ENCODE peak calls at places on chromosome 11, in six cellular contexts. One of them, this sample, is unnamed.
A peak's percentile ranks its signal among the peaks of the same experiment; 100 is the strongest.

GRCh38 chr11:11243258-11243789 is 109.7 kb downstream of the CSNK2A3 start:
- DNase-seq in heart right ventricle: no peak
- DNase-seq in BJ: no peak
- DNase-seq in GM20000: no peak
- DNase-seq in AG10803: no peak
- DNase-seq in GM12865: no peak
- DNase-seq in this sample: no peak

GRCh38 chr11:111303476-111303875 is 5.1 kb downstream of the POU2AF3 start:
- DNase-seq in heart right ventricle: no peak
- DNase-seq in BJ: no peak
- DNase-seq in GM20000: no peak
- DNase-seq in AG10803: no peak
- DNase-seq in GM12865: no peak
- DNase-seq in this sample: no peak

GRCh38 chr11:31802990-31803812 is 7.9 kb downstream of the PAX6 start:
- DNase-seq in heart right ventricle: no peak
- DNase-seq in BJ: no peak
- DNase-seq in GM20000: peak; percentile 56
- DNase-seq in AG10803: no peak
- DNase-seq in GM12865: peak; percentile 32
- DNase-seq in this sample: peak; percentile 42

GRCh38 chr11:13140028-13140870 is 131.1 kb downstream of the RASSF10 start:
- DNase-seq in heart right ventricle: no peak
- DNase-seq in BJ: no peak
- DNase-seq in GM20000: peak; percentile 21
- DNase-seq in AG10803: peak; percentile 64
- DNase-seq in GM12865: peak; percentile 63
- DNase-seq in this sample: no peak

GRCh38 chr11:118012083-118012669 is 26.0 kb downstream of the IL10RA start:
- DNase-seq in heart right ventricle: no peak
- DNase-seq in BJ: no peak
- DNase-seq in GM20000: no peak
- DNase-seq in AG10803: no peak
- DNase-seq in GM12865: peak; percentile 68
- DNase-seq in this sample: no peak

GRCh38 chr11:17743808-17744119 is 9.2 kb downstream of the KCNC1 start:
- DNase-seq in heart right ventricle: no peak
- DNase-seq in BJ: no peak
- DNase-seq in GM20000: no peak
- DNase-seq in AG10803: no peak
- DNase-seq in GM12865: no peak
- DNase-seq in this sample: no peak

GRCh38 chr11:47453365-47453764 is 4.4 kb upstream of the RAPSN start:
- DNase-seq in heart right ventricle: no peak
- DNase-seq in BJ: no peak
- DNase-seq in GM20000: no peak
- DNase-seq in AG10803: no peak
- DNase-seq in GM12865: no peak
- DNase-seq in this sample: no peak

GRCh38 chr11:46278387-46279173 is 1.1 kb downstream of the CREB3L1 start:
- DNase-seq in heart right ventricle: peak; percentile 49
- DNase-seq in BJ: no peak
- DNase-seq in GM20000: peak; percentile 75
- DNase-seq in AG10803: peak; percentile 60
- DNase-seq in GM12865: peak; percentile 34
- DNase-seq in this sample: peak; percentile 70

GRCh38 chr11:115942043-115942442 is 437.8 kb upstream of the CADM1 start:
- DNase-seq in heart right ventricle: no peak
- DNase-seq in BJ: no peak
- DNase-seq in GM20000: no peak
- DNase-seq in AG10803: no peak
- DNase-seq in GM12865: no peak
- DNase-seq in this sample: no peak

GRCh38 chr11:18253222-18253621 is 4.8 kb upstream of the SAA2 start:
- DNase-seq in heart right ventricle: no peak
- DNase-seq in BJ: no peak
- DNase-seq in GM20000: no peak
- DNase-seq in AG10803: no peak
- DNase-seq in GM12865: no peak
- DNase-seq in this sample: no peak

GRCh38 chr11:119196833-119197483 is 9.2 kb upstream of the CBL start:
- DNase-seq in heart right ventricle: peak; percentile 79
- DNase-seq in BJ: peak; percentile 35
- DNase-seq in GM20000: peak; percentile 87
- DNase-seq in AG10803: peak; percentile 85
- DNase-seq in GM12865: peak; percentile 88
- DNase-seq in this sample: peak; percentile 85

GRCh38 chr11:134949121-134949591 is 537.1 kb upstream of the B3GAT1 start:
- DNase-seq in heart right ventricle: no peak
- DNase-seq in BJ: peak; percentile 46
- DNase-seq in GM20000: no peak
- DNase-seq in AG10803: peak; percentile 91
- DNase-seq in GM12865: no peak
- DNase-seq in this sample: no peak

GRCh38 chr11:23473782-23474181 is 613.5 kb upstream of the CCDC179 start:
- DNase-seq in heart right ventricle: no peak
- DNase-seq in BJ: no peak
- DNase-seq in GM20000: no peak
- DNase-seq in AG10803: no peak
- DNase-seq in GM12865: no peak
- DNase-seq in this sample: no peak

GRCh38 chr11:71256080-71256479 is 3.7 kb upstream of the SHANK2 start:
- DNase-seq in heart right ventricle: no peak
- DNase-seq in BJ: no peak
- DNase-seq in GM20000: no peak
- DNase-seq in AG10803: no peak
- DNase-seq in GM12865: no peak
- DNase-seq in this sample: no peak

GRCh38 chr11:110366234-110366633 is 63.5 kb upstream of the FDX1 start:
- DNase-seq in heart right ventricle: peak; percentile 72
- DNase-seq in BJ: no peak
- DNase-seq in GM20000: no peak
- DNase-seq in AG10803: peak; percentile 34
- DNase-seq in GM12865: no peak
- DNase-seq in this sample: no peak

GRCh38 chr11:94067010-94067409 is 45.9 kb downstream of the HEPHL1 start:
- DNase-seq in heart right ventricle: no peak
- DNase-seq in BJ: no peak
- DNase-seq in GM20000: no peak
- DNase-seq in AG10803: no peak
- DNase-seq in GM12865: no peak
- DNase-seq in this sample: no peak

GRCh38 chr11:23155503-23155902 is 295.2 kb upstream of the CCDC179 start:
- DNase-seq in heart right ventricle: no peak
- DNase-seq in BJ: no peak
- DNase-seq in GM20000: no peak
- DNase-seq in AG10803: no peak
- DNase-seq in GM12865: no peak
- DNase-seq in this sample: no peak

GRCh38 chr11:71245601-71246391 is 6.6 kb downstream of the SHANK2 start:
- DNase-seq in heart right ventricle: no peak
- DNase-seq in BJ: no peak
- DNase-seq in GM20000: no peak
- DNase-seq in AG10803: no peak
- DNase-seq in GM12865: no peak
- DNase-seq in this sample: no peak

GRCh38 chr11:20050048-20050447 is 110.2 kb downstream of the DBX1 start:
- DNase-seq in heart right ventricle: no peak
- DNase-seq in BJ: no peak
- DNase-seq in GM20000: no peak
- DNase-seq in AG10803: no peak
- DNase-seq in GM12865: no peak
- DNase-seq in this sample: no peak

GRCh38 chr11:95563173-95563572 is 226.4 kb downstream of the FAM76B start:
- DNase-seq in heart right ventricle: no peak
- DNase-seq in BJ: no peak
- DNase-seq in GM20000: no peak
- DNase-seq in AG10803: peak; percentile 56
- DNase-seq in GM12865: no peak
- DNase-seq in this sample: no peak

GRCh38 chr11:36510567-36511020 is 522 bp upstream of the TRAF6 start:
- DNase-seq in heart right ventricle: no peak
- DNase-seq in BJ: no peak
- DNase-seq in GM20000: peak; percentile 21
- DNase-seq in AG10803: peak; percentile 34
- DNase-seq in GM12865: no peak
- DNase-seq in this sample: peak; percentile 22

GRCh38 chr11:58061813-58062212 is 31.1 kb downstream of the OR6Q1 start:
- DNase-seq in heart right ventricle: no peak
- DNase-seq in BJ: peak; percentile 29
- DNase-seq in GM20000: no peak
- DNase-seq in AG10803: peak; percentile 82
- DNase-seq in GM12865: no peak
- DNase-seq in this sample: no peak

GRCh38 chr11:66268953-66269906 is 791 bp downstream of the RAB1B start:
- DNase-seq in heart right ventricle: no peak
- DNase-seq in BJ: no peak
- DNase-seq in GM20000: peak; percentile 57
- DNase-seq in AG10803: peak; percentile 54
- DNase-seq in GM12865: peak; percentile 34
- DNase-seq in this sample: no peak

GRCh38 chr11:67274768-67275605 is 8.7 kb downstream of the GRK2 start:
- DNase-seq in heart right ventricle: peak; percentile 70
- DNase-seq in BJ: no peak
- DNase-seq in GM20000: no peak
- DNase-seq in AG10803: no peak
- DNase-seq in GM12865: no peak
- DNase-seq in this sample: no peak

GRCh38 chr11:13055200-13055599 is 46.1 kb downstream of the RASSF10 start:
- DNase-seq in heart right ventricle: no peak
- DNase-seq in BJ: no peak
- DNase-seq in GM20000: no peak
- DNase-seq in AG10803: no peak
- DNase-seq in GM12865: peak; percentile 24
- DNase-seq in this sample: no peak

GRCh38 chr11:116852261-116853125 is 15.1 kb upstream of the APOA1 start:
- DNase-seq in heart right ventricle: no peak
- DNase-seq in BJ: peak; percentile 55
- DNase-seq in GM20000: no peak
- DNase-seq in AG10803: no peak
- DNase-seq in GM12865: peak; percentile 47
- DNase-seq in this sample: peak; percentile 57

GRCh38 chr11:12187399-12187798 is 77.0 kb downstream of the MICAL2 start:
- DNase-seq in heart right ventricle: no peak
- DNase-seq in BJ: no peak
- DNase-seq in GM20000: no peak
- DNase-seq in AG10803: no peak
- DNase-seq in GM12865: no peak
- DNase-seq in this sample: no peak

GRCh38 chr11:116275634-116276033 is 497.2 kb downstream of the BUD13 start:
- DNase-seq in heart right ventricle: no peak
- DNase-seq in BJ: no peak
- DNase-seq in GM20000: no peak
- DNase-seq in AG10803: no peak
- DNase-seq in GM12865: peak; percentile 5
- DNase-seq in this sample: no peak

GRCh38 chr11:116893906-116894305 is 56.5 kb upstream of the APOA1 start:
- DNase-seq in heart right ventricle: no peak
- DNase-seq in BJ: no peak
- DNase-seq in GM20000: no peak
- DNase-seq in AG10803: no peak
- DNase-seq in GM12865: no peak
- DNase-seq in this sample: no peak

GRCh38 chr11:126361400-126361799 is 5.9 kb downstream of the ST3GAL4 start:
- DNase-seq in heart right ventricle: no peak
- DNase-seq in BJ: no peak
- DNase-seq in GM20000: no peak
- DNase-seq in AG10803: no peak
- DNase-seq in GM12865: no peak
- DNase-seq in this sample: no peak

GRCh38 chr11:126360049-126360446 is 4.6 kb downstream of the ST3GAL4 start:
- DNase-seq in heart right ventricle: no peak
- DNase-seq in BJ: no peak
- DNase-seq in GM20000: no peak
- DNase-seq in AG10803: no peak
- DNase-seq in GM12865: no peak
- DNase-seq in this sample: no peak

GRCh38 chr11:126358763-126359160 is 3.3 kb downstream of the ST3GAL4 start:
- DNase-seq in heart right ventricle: no peak
- DNase-seq in BJ: no peak
- DNase-seq in GM20000: no peak
- DNase-seq in AG10803: no peak
- DNase-seq in GM12865: no peak
- DNase-seq in this sample: peak; percentile 23

GRCh38 chr11:126357969-126358762 is 2.7 kb downstream of the ST3GAL4 start:
- DNase-seq in heart right ventricle: no peak
- DNase-seq in BJ: no peak
- DNase-seq in GM20000: no peak
- DNase-seq in AG10803: no peak
- DNase-seq in GM12865: no peak
- DNase-seq in this sample: peak; percentile 25

GRCh38 chr11:126359431-126360048 is 4.1 kb downstream of the ST3GAL4 start:
- DNase-seq in heart right ventricle: peak; percentile 82
- DNase-seq in BJ: no peak
- DNase-seq in GM20000: no peak
- DNase-seq in AG10803: peak; percentile 88
- DNase-seq in GM12865: no peak
- DNase-seq in this sample: no peak
- TF ChIP-seq CTCF in heart right ventricle: no peak
- TF ChIP-seq CTCF in BJ: peak; percentile 51
- TF ChIP-seq CTCF in GM20000: no peak
- TF ChIP-seq CTCF in AG10803: peak; percentile 51
- TF ChIP-seq CTCF in GM12865: no peak
- TF ChIP-seq CTCF in this sample: no peak

DNA sequence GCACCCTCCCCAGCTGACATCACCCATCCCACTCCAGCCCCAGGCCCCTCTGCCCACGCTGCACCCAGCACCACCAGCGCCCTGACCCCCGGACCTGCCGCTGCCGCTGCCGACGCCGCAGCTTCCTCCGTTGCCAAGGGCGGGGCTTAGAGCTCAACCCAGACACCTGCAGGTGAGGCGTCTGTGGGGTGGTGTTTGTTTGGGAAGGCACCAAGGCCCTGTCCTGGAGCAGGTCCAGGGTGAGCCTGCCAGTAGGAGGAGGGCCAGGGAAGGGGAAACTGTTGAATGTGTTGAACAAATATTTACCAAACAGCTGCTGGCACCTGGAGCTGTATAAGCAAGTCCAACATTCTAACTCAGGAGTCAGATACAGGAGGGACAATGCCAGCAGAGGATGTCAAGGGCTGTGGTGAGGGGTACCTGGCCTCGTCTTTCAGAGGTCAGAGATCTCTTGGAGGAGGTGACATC is 3.1 kb downstream of the VEGFB start:
- DNase-seq in heart right ventricle: no peak
- DNase-seq in BJ: no peak
- DNase-seq in GM20000: no peak
- DNase-seq in AG10803: no peak
- DNase-seq in GM12865: no peak
- DNase-seq in this sample: no peak
- TF ChIP-seq CTCF in heart right ventricle: no peak
- TF ChIP-seq CTCF in BJ: no peak
- TF ChIP-seq CTCF in GM20000: no peak
- TF ChIP-seq CTCF in AG10803: no peak
- TF ChIP-seq CTCF in GM12865: no peak
- TF ChIP-seq CTCF in this sample: no peak

GRCh38 chr11:113163291-113164030 is 150.9 kb upstream of the TTC12 start:
- DNase-seq in heart right ventricle: no peak
- DNase-seq in BJ: no peak
- DNase-seq in GM20000: no peak
- DNase-seq in AG10803: peak; percentile 47
- DNase-seq in GM12865: no peak
- DNase-seq in this sample: no peak
- TF ChIP-seq CTCF in heart right ventricle: no peak
- TF ChIP-seq CTCF in BJ: no peak
- TF ChIP-seq CTCF in GM20000: no peak
- TF ChIP-seq CTCF in AG10803: peak; percentile 37
- TF ChIP-seq CTCF in GM12865: no peak
- TF ChIP-seq CTCF in this sample: no peak

GRCh38 chr11:35373284-35373933 is 45.9 kb downstream of the SLC1A2 start:
- DNase-seq in heart right ventricle: no peak
- DNase-seq in BJ: no peak
- DNase-seq in GM20000: no peak
- DNase-seq in AG10803: no peak
- DNase-seq in GM12865: no peak
- DNase-seq in this sample: no peak
- TF ChIP-seq CTCF in heart right ventricle: no peak
- TF ChIP-seq CTCF in BJ: no peak
- TF ChIP-seq CTCF in GM20000: no peak
- TF ChIP-seq CTCF in AG10803: no peak
- TF ChIP-seq CTCF in GM12865: no peak
- TF ChIP-seq CTCF in this sample: no peak